ENCODE peak calls at places on chromosomes 16 and 17, in five cellular contexts. A is lower leg skin; Y is CD8-positive, alpha-beta T cell; K is AG10803; I is A549. T is an unnamed sample.

GRCh38 chr17:68101992-68102758 is 66.6 kb downstream of the KPNA2 start:
- DNase-seq in A (peak; percentile 86), Y (no peak), K (no peak), I (peak; percentile 23), T (peak; percentile 13)

GRCh38 chr17:73068322-73069153 is 23.9 kb downstream of the SLC39A11 start:
- DNase-seq in A (peak; percentile 72), Y (no peak), K (peak; percentile 71), I (peak; percentile 42), T (peak; percentile 86)

GRCh38 chr17:27524594-27524993 is 68.3 kb downstream of the KSR1 start:
- DNase-seq in A (no peak), Y (no peak), K (no peak), I (no peak), T (no peak)

GRCh38 chr17:82815354-82815753 is 24.5 kb downstream of the ZNF750 start:
- DNase-seq in A (no peak), Y (no peak), K (no peak), I (no peak), T (no peak)

GRCh38 chr17:14437176-14437575 is 136.3 kb downstream of the HS3ST3B1 start:
- DNase-seq in A (no peak), Y (no peak), K (no peak), I (no peak), T (no peak)

GRCh38 chr17:30210901-30211300 is 24.6 kb downstream of the SLC6A4 start:
- DNase-seq in A (peak; percentile 59), Y (no peak), K (no peak), I (no peak), T (no peak)

GRCh38 chr17:64085650-64086005 is 44.3 kb downstream of the ERN1 start:
- DNase-seq in A (no peak), Y (no peak), K (no peak), I (no peak), T (no peak)

GRCh38 chr16:69378036-69378435 is 7.8 kb downstream of the TERF2 start:
- DNase-seq in A (no peak), Y (no peak), K (no peak), I (no peak), T (no peak)

GRCh38 chr16:30380072-30380471 is 2.3 kb downstream of the SEPTIN1 start:
- DNase-seq in A (no peak), Y (no peak), K (no peak), I (no peak), T (no peak)

GRCh38 chr17:7038025-7038862 is 2.4 kb downstream of the SLC16A13 start:
- DNase-seq in A (no peak), Y (no peak), K (no peak), I (no peak), T (no peak)
- TF ChIP-seq CTCF in A (no peak), Y (no peak), K (no peak), I (no peak), T (no peak)

GRCh38 chr16:17368951-17369350 is 101.8 kb downstream of the XYLT1 start:
- DNase-seq in A (no peak), Y (no peak), K (no peak), I (no peak), T (no peak)
- H3K4me3 ChIP-seq in A (no peak overlapping the region), Y (peak overlapping the region; percentile 49), K (no peak overlapping the region), I (no peak overlapping the region), T (no peak overlapping the region)

GRCh38 chr17:34638526-34639260 is 59.3 kb downstream of the TMEM132E start:
- DNase-seq in A (no peak), Y (no peak), K (no peak), I (no peak), T (no peak)
- TF ChIP-seq CTCF in A (no peak), Y (no peak), K (no peak), I (no peak), T (no peak)

GRCh38 chr17:42783062-42783777 is 2.8 kb downstream of the WNK4 start:
- DNase-seq in A (no peak), Y (no peak), K (peak; percentile 78), I (peak; percentile 67), T (peak; percentile 62)
- H3K4me3 ChIP-seq in A (no peak overlapping the region), Y (no peak overlapping the region), K (peak overlapping the region; percentile 78), I (no peak overlapping the region), T (peak overlapping the region; percentile 70)

DNA sequence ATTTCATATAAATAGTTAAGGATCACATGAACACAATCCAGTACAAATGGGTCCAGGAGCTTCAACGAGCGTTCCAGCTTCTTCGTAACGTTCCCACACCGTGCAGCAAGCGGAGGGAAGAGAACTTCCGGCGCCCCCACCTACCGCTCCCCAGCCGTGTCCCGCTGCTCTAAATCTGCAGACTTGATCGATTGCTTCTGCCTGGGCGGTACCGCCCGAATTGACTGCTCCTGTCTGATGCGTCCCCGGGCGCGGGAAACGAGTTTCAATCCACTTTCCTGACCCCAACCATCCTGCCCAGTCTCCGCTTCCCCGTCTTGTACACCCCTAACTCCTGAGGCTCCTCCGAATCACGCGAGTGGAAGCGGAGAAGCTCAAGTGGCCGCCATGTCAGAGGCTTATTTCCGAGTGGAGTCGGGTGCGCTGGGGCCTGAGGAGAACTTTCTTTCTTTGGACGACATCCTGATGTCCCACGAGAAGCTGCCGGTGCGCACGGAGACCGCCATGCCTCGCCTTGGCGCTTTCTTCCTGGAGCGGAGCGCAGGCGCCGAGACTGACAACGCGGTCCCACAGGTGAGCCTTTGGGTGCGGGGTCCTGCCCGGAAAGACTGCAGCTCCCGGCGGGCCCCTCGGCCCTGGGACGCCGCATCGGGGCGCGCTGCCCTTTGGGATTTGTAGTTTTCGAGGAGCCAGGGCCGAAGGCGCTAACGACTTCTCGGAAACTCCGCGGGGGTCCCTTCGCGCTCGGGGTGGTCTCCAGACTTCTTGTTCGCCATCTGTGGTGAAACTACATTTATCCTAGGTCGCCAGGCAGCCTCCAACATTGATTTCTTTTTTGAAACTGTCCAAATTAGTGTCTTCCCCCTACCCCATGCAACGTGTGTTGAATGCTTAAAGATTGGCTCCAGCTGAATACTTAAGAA is at the start of gene GINS3:
- DNase-seq in A (peak; percentile 94), Y (peak; percentile 62), K (peak; percentile 93), I (peak; percentile 94), T (peak; percentile 90)
- TF ChIP-seq CTCF in A (no peak), Y (no peak), K (no peak), I (no peak), T (no peak)

DNA sequence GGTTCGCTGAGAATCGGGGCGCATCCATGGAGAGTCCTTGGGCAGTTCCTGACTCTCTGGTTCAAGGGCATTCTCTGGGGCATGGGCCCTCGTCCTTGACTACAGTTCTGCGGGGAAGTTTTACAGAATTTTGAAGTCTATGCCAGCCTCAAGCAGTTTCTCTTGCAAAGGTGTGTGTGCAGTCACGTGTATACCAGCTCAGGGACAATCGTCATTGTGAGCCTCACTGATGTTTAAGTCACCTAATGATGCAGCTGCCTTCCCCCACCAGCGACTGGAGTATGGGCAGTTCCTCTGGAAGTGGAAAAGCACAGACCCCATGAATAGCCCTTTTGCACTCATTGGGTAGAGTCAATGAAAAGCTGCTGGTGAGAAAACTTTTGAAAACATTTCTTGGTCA is 1.3 kb downstream of the PLCG2 start:
- DNase-seq in A (no peak), Y (no peak), K (no peak), I (no peak), T (no peak)
- H3K4me3 ChIP-seq in A (no peak overlapping the region), Y (no peak overlapping the region), K (no peak overlapping the region), I (no peak overlapping the region), T (no peak overlapping the region)

DNA sequence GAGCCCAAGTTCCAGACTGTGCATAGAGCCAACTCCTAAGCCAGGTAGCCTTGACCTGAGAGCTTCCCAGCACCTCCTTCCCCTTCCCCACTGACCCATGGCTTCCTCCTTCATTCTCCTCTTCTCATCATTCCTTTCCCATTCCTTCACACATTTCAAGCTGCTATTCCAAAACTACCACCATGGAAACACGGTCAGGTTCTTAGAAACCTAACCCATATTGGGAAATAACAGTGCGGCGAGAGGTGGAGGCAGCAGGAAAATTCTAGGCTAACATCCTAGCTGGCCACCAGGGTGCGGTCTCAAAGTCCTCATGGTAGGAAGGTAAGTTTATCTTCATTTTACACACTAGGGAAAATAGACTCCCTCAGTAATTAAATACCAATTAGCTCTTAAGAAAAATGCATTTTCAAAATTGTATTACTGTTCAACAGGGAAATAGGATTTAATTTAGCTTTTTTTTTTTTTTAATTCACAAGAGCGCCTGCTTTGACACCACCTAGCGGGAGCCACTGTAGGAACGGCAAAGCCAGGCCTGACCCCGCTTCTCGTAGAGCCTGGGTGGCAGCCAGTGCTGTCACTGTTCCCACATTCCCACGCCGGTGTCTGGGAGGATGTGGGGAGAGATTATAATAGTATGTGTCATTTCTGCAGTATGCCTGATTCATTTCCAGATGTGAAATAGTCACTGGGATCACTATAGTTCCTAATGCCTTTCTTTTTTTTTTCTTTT is 14.0 kb upstream of the SPHK1 start:
- DNase-seq in A (peak; percentile 95), Y (no peak), K (peak; percentile 99), I (peak; percentile 62), T (peak; percentile 95)
- TF ChIP-seq CTCF in A (no peak), Y (no peak), K (peak; percentile 71), I (peak; percentile 92), T (peak; percentile 62)

T was measured in astrocyte of the spinal cord.